ENCODE peak calls at places on chromosomes 4 and X, in four cellular contexts. Y, N, P and R are unnamed samples.

GRCh38 chr4:7744131-7744804 is 195.4 kb downstream of the AFAP1 start:
- DNase-seq in Y (no peak), N (no peak), P (no peak), R (no peak)

GRCh38 chr4:160375746-160376452 is 1273.0 kb downstream of the RAPGEF2 start:
- DNase-seq in Y (no peak), N (no peak), P (no peak), R (no peak)

GRCh38 chrX:20143539-20143938 is 1.9 kb upstream of the EIF1AX start:
- DNase-seq in Y (no peak), N (no peak), P (no peak), R (no peak)

GRCh38 chrX:36562986-36563385 is 445.2 kb upstream of the FAM47C start:
- DNase-seq in Y (no peak), N (no peak), P (no peak), R (no peak)

GRCh38 chr4:166493828-166494432 is 620.9 kb downstream of the TLL1 start:
- DNase-seq in Y (no peak), N (no peak), P (peak; percentile 17), R (no peak)

GRCh38 chrX:11531226-11531625 is 134.5 kb downstream of the ARHGAP6 start:
- DNase-seq in Y (no peak), N (peak; percentile 43), P (no peak), R (peak; percentile 53)

GRCh38 chrX:42242044-42242443 is 318.7 kb upstream of the CASK start:
- DNase-seq in Y (no peak), N (no peak), P (no peak), R (peak; percentile 0)

GRCh38 chr4:124243671-124244366 is 468.7 kb downstream of the ANKRD50 start:
- DNase-seq in Y (no peak), N (no peak), P (no peak), R (no peak)

GRCh38 chr4:16079046-16079445 is 4.8 kb downstream of the PROM1 start:
- DNase-seq in Y (no peak), N (peak; percentile 71), P (no peak), R (peak; percentile 49)

GRCh38 chr4:85498068-85498733 is 23.3 kb downstream of the ARHGAP24 start:
- DNase-seq in Y (no peak), N (peak; percentile 79), P (peak; percentile 40), R (peak; percentile 73)

GRCh38 chrX:916235-916609 is 285.6 kb downstream of the SHOX start:
- DNase-seq in Y (no peak), N (no peak), P (no peak), R (no peak)

GRCh38 chr4:21656832-21657231 is 291.7 kb downstream of the KCNIP4 start:
- DNase-seq in Y (no peak), N (peak; percentile 91), P (no peak), R (peak; percentile 72)

GRCh38 chrX:103467870-103468269 is 51.4 kb downstream of the RAB40A start:
- DNase-seq in Y (no peak), N (no peak), P (no peak), R (no peak)

GRCh38 chrX:103461156-103461555 is 58.1 kb downstream of the RAB40A start:
- DNase-seq in Y (no peak), N (no peak), P (no peak), R (no peak)

GRCh38 chrX:103467156-103467555 is 52.1 kb downstream of the RAB40A start:
- DNase-seq in Y (no peak), N (no peak), P (no peak), R (peak; percentile 17)

GRCh38 chrX:103464071-103464773 is 55.1 kb downstream of the RAB40A start:
- DNase-seq in Y (peak; percentile 10), N (peak; percentile 37), P (peak; percentile 12), R (peak; percentile 64)

GRCh38 chrX:103464774-103465117 is 54.5 kb downstream of the RAB40A start:
- DNase-seq in Y (peak; percentile 59), N (peak; percentile 75), P (peak; percentile 86), R (peak; percentile 81)
- H3K4me3 ChIP-seq in Y (peak overlapping the region; percentile 20), N (peak overlapping the region; percentile 27), P (no peak overlapping the region), R (peak overlapping the region; percentile 19)

DNA sequence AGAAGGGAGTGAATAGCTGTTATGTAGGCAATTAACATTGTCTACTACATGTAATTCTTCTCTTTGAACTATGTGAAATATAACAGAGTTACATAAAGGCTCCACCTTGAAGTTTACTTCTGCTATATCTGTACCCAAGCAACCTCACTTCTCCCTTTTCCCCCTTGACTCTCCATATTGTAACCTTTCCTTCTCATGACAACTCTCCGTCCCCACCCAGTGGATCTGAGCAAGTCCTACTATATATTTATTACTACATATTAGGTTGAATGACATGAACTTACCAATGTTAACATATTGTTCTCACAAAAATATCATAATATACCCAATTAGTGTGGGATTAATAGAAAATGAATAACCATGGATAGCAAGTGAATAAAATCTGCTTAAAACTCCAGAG is 93.2 kb upstream of the ATP8A1 start:
- DNase-seq in Y (no peak), N (no peak), P (peak; percentile 34), R (no peak)
- TF ChIP-seq CTCF in Y (peak; percentile 46), N (no peak), P (no peak), R (no peak)

GRCh38 chr4:24248674-24249644 is 335.4 kb downstream of the DHX15 start:
- DNase-seq in Y (peak; percentile 30), N (no peak), P (no peak), R (peak; percentile 17)
- H3K4me3 ChIP-seq in Y (no peak overlapping the region), N (no peak overlapping the region), P (no peak overlapping the region), R (no peak overlapping the region)

GRCh38 chr4:6332042-6332668 is 62.5 kb downstream of the WFS1 start:
- DNase-seq in Y (peak; percentile 30), N (peak; percentile 23), P (peak; percentile 39), R (peak; percentile 48)

GRCh38 chr4:6330384-6330767 is 60.7 kb downstream of the WFS1 start:
- DNase-seq in Y (no peak), N (no peak), P (no peak), R (no peak)

GRCh38 chr4:6331468-6331867 is 61.8 kb downstream of the WFS1 start:
- DNase-seq in Y (no peak), N (no peak), P (no peak), R (no peak)

GRCh38 chr4:6329478-6330383 is 60.1 kb downstream of the WFS1 start:
- DNase-seq in Y (no peak), N (no peak), P (no peak), R (no peak)

DNA sequence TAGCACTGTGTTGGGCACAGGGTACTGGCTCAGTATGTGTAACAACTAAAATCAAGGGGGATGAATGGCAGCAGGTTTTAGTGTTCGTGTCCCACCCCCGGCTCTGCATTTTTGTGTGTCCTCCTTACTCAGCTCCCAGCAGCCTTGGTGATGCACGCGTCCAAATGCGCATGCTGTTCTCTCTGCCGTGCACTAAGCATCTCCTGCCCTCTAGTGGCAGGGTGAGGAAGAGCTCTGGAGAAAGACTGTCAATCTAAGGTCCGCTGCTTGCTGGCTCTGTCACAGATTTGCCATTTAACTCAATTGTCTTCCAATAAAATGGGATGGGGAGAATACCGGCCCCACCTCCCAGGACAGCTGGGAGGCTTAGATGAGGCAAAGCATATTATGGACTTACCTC is 61.4 kb downstream of the WFS1 start:
- DNase-seq in Y (no peak), N (no peak), P (peak; percentile 33), R (peak; percentile 47)
- TF ChIP-seq CTCF in Y (peak; percentile 54), N (peak; percentile 63), P (peak; percentile 13), R (peak; percentile 79)